ENCODE peak calls at places on chromosomes 13 and 19, in six cellular contexts. One of them, this sample, is unnamed.

GRCh38 chr13:65508745-65509144 is 1721.4 kb downstream of the PCDH9 start:
- DNase-seq in T-helper 1 cell: no peak
- DNase-seq in kidney epithelial cell: no peak
- DNase-seq in pancreas: no peak
- DNase-seq in stimulated activated CD8-positive, alpha-beta memory T cell treated with anti-CD3 and anti-CD28 coated beads, Interleukin-4, amount 100 ng/mL, for 1 hour: no peak
- DNase-seq in ureter: no peak
- DNase-seq in this sample: no peak

GRCh38 chr19:30450101-30450500 is 77.9 kb downstream of the ZNF536 start:
- DNase-seq in stimulated activated CD8-positive, alpha-beta memory T cell treated with anti-CD3 and anti-CD28 coated beads, Interleukin-4, amount 100 ng/mL, for 1 hour: no peak
- DNase-seq in ureter: peak
- DNase-seq in T-helper 1 cell: no peak
- DNase-seq in kidney epithelial cell: peak
- DNase-seq in pancreas: no peak
- DNase-seq in this sample: peak

GRCh38 chr13:94710081-94710809 is 2.1 kb downstream of the SOX21 start:
- DNase-seq in stimulated activated CD8-positive, alpha-beta memory T cell treated with anti-CD3 and anti-CD28 coated beads, Interleukin-4, amount 100 ng/mL, for 1 hour: no peak
- DNase-seq in T-helper 1 cell: no peak
- DNase-seq in pancreas: no peak
- DNase-seq in kidney epithelial cell: no peak
- DNase-seq in ureter: no peak
- DNase-seq in this sample: no peak

GRCh38 chr13:26052136-26052736 is 420 bp upstream of the SHISA2 start:
- DNase-seq in ureter: no peak
- DNase-seq in pancreas: no peak
- DNase-seq in stimulated activated CD8-positive, alpha-beta memory T cell treated with anti-CD3 and anti-CD28 coated beads, Interleukin-4, amount 100 ng/mL, for 1 hour: no peak
- DNase-seq in T-helper 1 cell: no peak
- DNase-seq in kidney epithelial cell: no peak
- DNase-seq in this sample: no peak

GRCh38 chr19:2791876-2792275 is 6.6 kb downstream of the THOP1 start:
- DNase-seq in ureter: no peak
- DNase-seq in kidney epithelial cell: no peak
- DNase-seq in pancreas: no peak
- DNase-seq in T-helper 1 cell: no peak
- DNase-seq in stimulated activated CD8-positive, alpha-beta memory T cell treated with anti-CD3 and anti-CD28 coated beads, Interleukin-4, amount 100 ng/mL, for 1 hour: no peak
- DNase-seq in this sample: no peak

GRCh38 chr13:51451134-51451466 is 1.7 kb downstream of the INTS6 start:
- DNase-seq in ureter: no peak
- DNase-seq in kidney epithelial cell: no peak
- DNase-seq in stimulated activated CD8-positive, alpha-beta memory T cell treated with anti-CD3 and anti-CD28 coated beads, Interleukin-4, amount 100 ng/mL, for 1 hour: no peak
- DNase-seq in pancreas: no peak
- DNase-seq in T-helper 1 cell: no peak
- DNase-seq in this sample: no peak

GRCh38 chr19:48466571-48467325 is 2.4 kb upstream of the CYTH2 start:
- DNase-seq in T-helper 1 cell: no peak
- DNase-seq in stimulated activated CD8-positive, alpha-beta memory T cell treated with anti-CD3 and anti-CD28 coated beads, Interleukin-4, amount 100 ng/mL, for 1 hour: no peak
- DNase-seq in kidney epithelial cell: no peak
- DNase-seq in pancreas: peak
- DNase-seq in ureter: no peak
- DNase-seq in this sample: no peak

GRCh38 chr19:19461671-19462622 is 53.4 kb downstream of the TSSK6 start:
- DNase-seq in kidney epithelial cell: no peak
- DNase-seq in ureter: peak
- DNase-seq in pancreas: peak
- DNase-seq in stimulated activated CD8-positive, alpha-beta memory T cell treated with anti-CD3 and anti-CD28 coated beads, Interleukin-4, amount 100 ng/mL, for 1 hour: no peak
- DNase-seq in T-helper 1 cell: no peak
- DNase-seq in this sample: peak

GRCh38 chr19:14871619-14872230 is 14.2 kb downstream of the OR7A17 start:
- DNase-seq in T-helper 1 cell: no peak
- DNase-seq in stimulated activated CD8-positive, alpha-beta memory T cell treated with anti-CD3 and anti-CD28 coated beads, Interleukin-4, amount 100 ng/mL, for 1 hour: no peak
- DNase-seq in pancreas: no peak
- DNase-seq in ureter: no peak
- DNase-seq in kidney epithelial cell: no peak
- DNase-seq in this sample: no peak

GRCh38 chr13:38944219-38944618 is 46.4 kb downstream of the STOML3 start:
- DNase-seq in pancreas: no peak
- DNase-seq in T-helper 1 cell: no peak
- DNase-seq in stimulated activated CD8-positive, alpha-beta memory T cell treated with anti-CD3 and anti-CD28 coated beads, Interleukin-4, amount 100 ng/mL, for 1 hour: no peak
- DNase-seq in ureter: no peak
- DNase-seq in kidney epithelial cell: no peak
- DNase-seq in this sample: no peak

GRCh38 chr13:75139291-75139690 is 342.7 kb downstream of the TBC1D4 start:
- DNase-seq in kidney epithelial cell: no peak
- DNase-seq in pancreas: no peak
- DNase-seq in stimulated activated CD8-positive, alpha-beta memory T cell treated with anti-CD3 and anti-CD28 coated beads, Interleukin-4, amount 100 ng/mL, for 1 hour: no peak
- DNase-seq in ureter: no peak
- DNase-seq in T-helper 1 cell: no peak
- DNase-seq in this sample: no peak

GRCh38 chr19:47381121-47381520 is 32.0 kb downstream of the DHX34 start:
- DNase-seq in T-helper 1 cell: no peak
- DNase-seq in kidney epithelial cell: no peak
- DNase-seq in ureter: no peak
- DNase-seq in pancreas: no peak
- DNase-seq in stimulated activated CD8-positive, alpha-beta memory T cell treated with anti-CD3 and anti-CD28 coated beads, Interleukin-4, amount 100 ng/mL, for 1 hour: no peak
- DNase-seq in this sample: no peak

GRCh38 chr19:48221628-48222027 is 34.1 kb downstream of the CARD8 start:
- DNase-seq in T-helper 1 cell: no peak
- DNase-seq in kidney epithelial cell: no peak
- DNase-seq in ureter: no peak
- DNase-seq in pancreas: no peak
- DNase-seq in stimulated activated CD8-positive, alpha-beta memory T cell treated with anti-CD3 and anti-CD28 coated beads, Interleukin-4, amount 100 ng/mL, for 1 hour: no peak
- DNase-seq in this sample: no peak

GRCh38 chr13:32029684-32030083 is 1.9 kb upstream of the FRY start:
- DNase-seq in T-helper 1 cell: no peak
- DNase-seq in stimulated activated CD8-positive, alpha-beta memory T cell treated with anti-CD3 and anti-CD28 coated beads, Interleukin-4, amount 100 ng/mL, for 1 hour: no peak
- DNase-seq in kidney epithelial cell: no peak
- DNase-seq in ureter: no peak
- DNase-seq in pancreas: no peak
- DNase-seq in this sample: no peak

GRCh38 chr13:59269476-59269875 is 894.3 kb downstream of the DIAPH3 start:
- DNase-seq in kidney epithelial cell: peak
- DNase-seq in ureter: no peak
- DNase-seq in stimulated activated CD8-positive, alpha-beta memory T cell treated with anti-CD3 and anti-CD28 coated beads, Interleukin-4, amount 100 ng/mL, for 1 hour: no peak
- DNase-seq in T-helper 1 cell: no peak
- DNase-seq in pancreas: no peak
- DNase-seq in this sample: no peak

GRCh38 chr19:2767688-2768087 is 15.4 kb downstream of the SGTA start:
- DNase-seq in kidney epithelial cell: no peak
- DNase-seq in pancreas: no peak
- DNase-seq in stimulated activated CD8-positive, alpha-beta memory T cell treated with anti-CD3 and anti-CD28 coated beads, Interleukin-4, amount 100 ng/mL, for 1 hour: no peak
- DNase-seq in T-helper 1 cell: no peak
- DNase-seq in ureter: no peak
- DNase-seq in this sample: no peak

GRCh38 chr13:20461481-20461859 is 64.2 kb downstream of the CRYL1 start:
- DNase-seq in pancreas: no peak
- DNase-seq in T-helper 1 cell: no peak
- DNase-seq in stimulated activated CD8-positive, alpha-beta memory T cell treated with anti-CD3 and anti-CD28 coated beads, Interleukin-4, amount 100 ng/mL, for 1 hour: no peak
- DNase-seq in kidney epithelial cell: peak
- DNase-seq in ureter: no peak
- DNase-seq in this sample: no peak

GRCh38 chr19:2612619-2613249 is 89.8 kb downstream of the GNG7 start:
- DNase-seq in pancreas: no peak
- DNase-seq in ureter: no peak
- DNase-seq in T-helper 1 cell: no peak
- DNase-seq in kidney epithelial cell: no peak
- DNase-seq in stimulated activated CD8-positive, alpha-beta memory T cell treated with anti-CD3 and anti-CD28 coated beads, Interleukin-4, amount 100 ng/mL, for 1 hour: no peak
- DNase-seq in this sample: no peak

GRCh38 chr13:107301724-107302374 is 733.9 kb upstream of the ARGLU1 start:
- DNase-seq in T-helper 1 cell: no peak
- DNase-seq in stimulated activated CD8-positive, alpha-beta memory T cell treated with anti-CD3 and anti-CD28 coated beads, Interleukin-4, amount 100 ng/mL, for 1 hour: no peak
- DNase-seq in ureter: no peak
- DNase-seq in kidney epithelial cell: no peak
- DNase-seq in pancreas: no peak
- DNase-seq in this sample: peak

GRCh38 chr13:98174995-98175394 is 2.1 kb downstream of the RNF113B start:
- DNase-seq in ureter: no peak
- DNase-seq in kidney epithelial cell: no peak
- DNase-seq in T-helper 1 cell: no peak
- DNase-seq in pancreas: no peak
- DNase-seq in stimulated activated CD8-positive, alpha-beta memory T cell treated with anti-CD3 and anti-CD28 coated beads, Interleukin-4, amount 100 ng/mL, for 1 hour: no peak
- DNase-seq in this sample: no peak

GRCh38 chr13:35747594-35747993 is 271.1 kb upstream of the MAB21L1 start:
- DNase-seq in T-helper 1 cell: no peak
- DNase-seq in kidney epithelial cell: no peak
- DNase-seq in pancreas: no peak
- DNase-seq in ureter: no peak
- DNase-seq in stimulated activated CD8-positive, alpha-beta memory T cell treated with anti-CD3 and anti-CD28 coated beads, Interleukin-4, amount 100 ng/mL, for 1 hour: no peak
- DNase-seq in this sample: no peak

GRCh38 chr19:46378268-46378667 is 31.4 kb downstream of the PPP5C start:
- DNase-seq in ureter: no peak
- DNase-seq in stimulated activated CD8-positive, alpha-beta memory T cell treated with anti-CD3 and anti-CD28 coated beads, Interleukin-4, amount 100 ng/mL, for 1 hour: no peak
- DNase-seq in T-helper 1 cell: no peak
- DNase-seq in pancreas: no peak
- DNase-seq in kidney epithelial cell: no peak
- DNase-seq in this sample: no peak

GRCh38 chr19:45613926-45614725 is 12.1 kb upstream of the GPR4 start:
- DNase-seq in T-helper 1 cell: no peak
- DNase-seq in pancreas: no peak
- DNase-seq in stimulated activated CD8-positive, alpha-beta memory T cell treated with anti-CD3 and anti-CD28 coated beads, Interleukin-4, amount 100 ng/mL, for 1 hour: no peak
- DNase-seq in kidney epithelial cell: peak
- DNase-seq in ureter: no peak
- DNase-seq in this sample: no peak

GRCh38 chr19:34990578-34991192 is 9.4 kb upstream of the GRAMD1A start:
- DNase-seq in pancreas: peak
- DNase-seq in T-helper 1 cell: no peak
- DNase-seq in stimulated activated CD8-positive, alpha-beta memory T cell treated with anti-CD3 and anti-CD28 coated beads, Interleukin-4, amount 100 ng/mL, for 1 hour: no peak
- DNase-seq in ureter: no peak
- DNase-seq in kidney epithelial cell: no peak
- DNase-seq in this sample: no peak

GRCh38 chr13:94613051-94613450 is 11.4 kb downstream of the GPR180 start:
- DNase-seq in T-helper 1 cell: no peak
- DNase-seq in kidney epithelial cell: no peak
- DNase-seq in ureter: no peak
- DNase-seq in pancreas: no peak
- DNase-seq in stimulated activated CD8-positive, alpha-beta memory T cell treated with anti-CD3 and anti-CD28 coated beads, Interleukin-4, amount 100 ng/mL, for 1 hour: no peak
- DNase-seq in this sample: no peak

GRCh38 chr13:24685314-24685713 is 5.1 kb downstream of the ATP12A start:
- DNase-seq in pancreas: no peak
- DNase-seq in kidney epithelial cell: no peak
- DNase-seq in stimulated activated CD8-positive, alpha-beta memory T cell treated with anti-CD3 and anti-CD28 coated beads, Interleukin-4, amount 100 ng/mL, for 1 hour: no peak
- DNase-seq in ureter: no peak
- DNase-seq in T-helper 1 cell: no peak
- DNase-seq in this sample: no peak

GRCh38 chr19:17677002-17677401 is 11.2 kb downstream of the UNC13A start:
- DNase-seq in ureter: no peak
- DNase-seq in stimulated activated CD8-positive, alpha-beta memory T cell treated with anti-CD3 and anti-CD28 coated beads, Interleukin-4, amount 100 ng/mL, for 1 hour: no peak
- DNase-seq in pancreas: no peak
- DNase-seq in T-helper 1 cell: no peak
- DNase-seq in kidney epithelial cell: no peak
- DNase-seq in this sample: no peak

GRCh38 chr19:41175825-41176734 is 16.9 kb upstream of the CYP2S1 start:
- DNase-seq in kidney epithelial cell: peak
- DNase-seq in ureter: peak
- DNase-seq in T-helper 1 cell: no peak
- DNase-seq in stimulated activated CD8-positive, alpha-beta memory T cell treated with anti-CD3 and anti-CD28 coated beads, Interleukin-4, amount 100 ng/mL, for 1 hour: peak
- DNase-seq in pancreas: no peak
- DNase-seq in this sample: peak

GRCh38 chr19:13861714-13862531 is 15.0 kb upstream of the NANOS3 start:
- DNase-seq in kidney epithelial cell: no peak
- DNase-seq in T-helper 1 cell: peak
- DNase-seq in ureter: peak
- DNase-seq in stimulated activated CD8-positive, alpha-beta memory T cell treated with anti-CD3 and anti-CD28 coated beads, Interleukin-4, amount 100 ng/mL, for 1 hour: peak
- DNase-seq in pancreas: peak
- DNase-seq in this sample: no peak

GRCh38 chr13:74987124-74987690 is 494.8 kb downstream of the TBC1D4 start:
- DNase-seq in pancreas: no peak
- DNase-seq in ureter: no peak
- DNase-seq in kidney epithelial cell: peak
- DNase-seq in T-helper 1 cell: no peak
- DNase-seq in stimulated activated CD8-positive, alpha-beta memory T cell treated with anti-CD3 and anti-CD28 coated beads, Interleukin-4, amount 100 ng/mL, for 1 hour: no peak
- DNase-seq in this sample: no peak

GRCh38 chr19:13830761-13831481 is 35.7 kb downstream of the ZSWIM4 start:
- DNase-seq in stimulated activated CD8-positive, alpha-beta memory T cell treated with anti-CD3 and anti-CD28 coated beads, Interleukin-4, amount 100 ng/mL, for 1 hour: no peak
- DNase-seq in ureter: no peak
- DNase-seq in pancreas: no peak
- DNase-seq in T-helper 1 cell: no peak
- DNase-seq in kidney epithelial cell: no peak
- DNase-seq in this sample: no peak

GRCh38 chr19:18339703-18340102 is 695 bp upstream of the PGPEP1 start:
- DNase-seq in ureter: no peak
- DNase-seq in kidney epithelial cell: no peak
- DNase-seq in T-helper 1 cell: no peak
- DNase-seq in stimulated activated CD8-positive, alpha-beta memory T cell treated with anti-CD3 and anti-CD28 coated beads, Interleukin-4, amount 100 ng/mL, for 1 hour: no peak
- DNase-seq in pancreas: no peak
- DNase-seq in this sample: no peak

GRCh38 chr19:46887240-46887782 is 26.5 kb downstream of the ARHGAP35 start:
- DNase-seq in stimulated activated CD8-positive, alpha-beta memory T cell treated with anti-CD3 and anti-CD28 coated beads, Interleukin-4, amount 100 ng/mL, for 1 hour: no peak
- DNase-seq in T-helper 1 cell: no peak
- DNase-seq in ureter: no peak
- DNase-seq in kidney epithelial cell: no peak
- DNase-seq in pancreas: no peak
- DNase-seq in this sample: no peak

GRCh38 chr19:48968179-48968661 is 3.1 kb downstream of the FTL start:
- DNase-seq in pancreas: no peak
- DNase-seq in T-helper 1 cell: no peak
- DNase-seq in ureter: no peak
- DNase-seq in stimulated activated CD8-positive, alpha-beta memory T cell treated with anti-CD3 and anti-CD28 coated beads, Interleukin-4, amount 100 ng/mL, for 1 hour: no peak
- DNase-seq in kidney epithelial cell: no peak
- DNase-seq in this sample: no peak

GRCh38 chr19:1989513-1990229 is 25.8 kb downstream of the BTBD2 start:
- DNase-seq in T-helper 1 cell: no peak
- DNase-seq in stimulated activated CD8-positive, alpha-beta memory T cell treated with anti-CD3 and anti-CD28 coated beads, Interleukin-4, amount 100 ng/mL, for 1 hour: no peak
- DNase-seq in pancreas: peak
- DNase-seq in kidney epithelial cell: no peak
- DNase-seq in ureter: no peak
- DNase-seq in this sample: no peak

This sample was measured in iPS DF 19.7.